ENCODE peak calls at places on chromosomes 1 and 21, in five cellular contexts. J, V, S, N and U are unnamed samples.

GRCh38 chr1:6445062-6445763 is 20.6 kb downstream of the ESPN start:
- DNase-seq in J (no peak), V (no peak), S (no peak), N (peak), U (no peak)

GRCh38 chr1:65002508-65003315 is 36.4 kb upstream of the JAK1 start:
- DNase-seq in V (peak), J (peak), N (peak), S (peak), U (peak)

GRCh38 chr1:108925920-108926319 is 37.4 kb downstream of the CLCC1 start:
- DNase-seq in N (no peak), V (no peak), J (no peak), S (no peak), U (no peak)

GRCh38 chr1:39490596-39491145 is 765 bp upstream of the BMP8A start:
- DNase-seq in V (peak), N (no peak), J (no peak), S (peak), U (no peak)

GRCh38 chr1:234881893-234882771 is 246.5 kb downstream of the TOMM20 start:
- DNase-seq in S (no peak), J (peak), N (no peak), V (no peak), U (no peak)

GRCh38 chr1:43618521-43619313 is 31.2 kb upstream of the KDM4A start:
- DNase-seq in S (no peak), V (no peak), N (no peak), J (no peak), U (no peak)

GRCh38 chr1:118960567-118961136 is 27.5 kb downstream of the TBX15 start:
- DNase-seq in N (peak), S (no peak), V (no peak), J (no peak), U (no peak)

GRCh38 chr1:43538143-43538487 is 7.4 kb downstream of the PTPRF start:
- DNase-seq in N (no peak), J (no peak), S (no peak), V (no peak), U (no peak)

GRCh38 chr21:45601551-45601950 is 42.0 kb upstream of the PCBP3 start:
- DNase-seq in V (no peak), J (peak), N (no peak), S (peak), U (no peak)

GRCh38 chr1:161487483-161487827 is 17.8 kb upstream of the FCGR2A start:
- DNase-seq in N (peak), S (no peak), J (peak), V (no peak), U (peak)

GRCh38 chr1:204320413-204320812 is 39.3 kb downstream of the PLEKHA6 start:
- DNase-seq in J (no peak), V (no peak), S (no peak), N (peak), U (peak)

GRCh38 chr1:151309851-151310323 is 17.3 kb downstream of the PI4KB start:
- DNase-seq in N (no peak), J (peak), V (no peak), S (no peak), U (no peak)

GRCh38 chr1:154937988-154938386 is 1.5 kb upstream of the PMVK start:
- DNase-seq in V (no peak), S (no peak), J (no peak), N (no peak), U (no peak)

GRCh38 chr21:45371649-45372048 is 33.3 kb upstream of the COL18A1 start:
- DNase-seq in N (no peak), V (no peak), S (no peak), J (no peak), U (no peak)

GRCh38 chr1:202987255-202987654 is 19.9 kb upstream of the TMEM183A start:
- DNase-seq in V (no peak), N (no peak), J (no peak), S (no peak), U (no peak)

GRCh38 chr1:41515131-41515678 is 30.7 kb upstream of the EDN2 start:
- DNase-seq in S (no peak), J (no peak), V (no peak), N (peak), U (peak)

GRCh38 chr21:18340387-18340942 is 63.1 kb downstream of the TMPRSS15 start:
- DNase-seq in J (no peak), V (no peak), N (no peak), S (no peak), U (peak)

GRCh38 chr21:32056791-32057190 is 184.0 kb downstream of the HUNK start:
- DNase-seq in S (no peak), J (no peak), V (no peak), N (no peak), U (no peak)

GRCh38 chr1:147167361-147167760 is 4.9 kb downstream of the PRKAB2 start:
- DNase-seq in V (no peak), N (peak), S (no peak), J (no peak), U (peak)

GRCh38 chr1:19113362-19114092 is 96.5 kb downstream of the UBR4 start:
- DNase-seq in J (peak), S (peak), V (no peak), N (peak), U (no peak)

GRCh38 chr1:155000725-155001437 is 1.7 kb upstream of the ZBTB7B start:
- DNase-seq in N (peak), V (peak), S (peak), J (peak), U (peak)

GRCh38 chr1:40848530-40849189 is 13.5 kb downstream of the CITED4 start:
- DNase-seq in V (no peak), N (peak), S (no peak), J (peak), U (no peak)

GRCh38 chr1:63810936-63811335 is 37.1 kb downstream of the ROR1 start:
- DNase-seq in V (no peak), J (no peak), N (no peak), S (no peak), U (no peak)